ENCODE peak calls at places on chromosomes 7 and 10, in four cellular contexts. P is mesendoderm; W is CD4-positive, CD25-positive, alpha-beta regulatory T cell; J is WERI-Rb-1. E is an unnamed sample.

GRCh38 chr7:98205162-98205845 is 5.9 kb upstream of the BHLHA15 start:
- DNase-seq in P (no peak), W (no peak), J (no peak), E (no peak)

GRCh38 chr10:87541114-87541513 is 36.4 kb downstream of the MINPP1 start:
- DNase-seq in P (no peak), W (no peak), J (no peak), E (no peak)

GRCh38 chr7:157664866-157665633 is 328.2 kb downstream of the DNAJB6 start:
- DNase-seq in P (no peak), W (no peak), J (peak), E (no peak)

GRCh38 chr7:129780257-129781127 is 169.0 kb downstream of the NRF1 start:
- DNase-seq in P (peak), W (peak), J (peak), E (no peak)

GRCh38 chr10:72785422-72785818 is 93.5 kb downstream of the MCU start:
- DNase-seq in P (no peak), W (no peak), J (no peak), E (no peak)

GRCh38 chr10:93121311-93121710 is 47.6 kb downstream of the CYP26A1 start:
- DNase-seq in P (no peak), W (no peak), J (no peak), E (no peak)

GRCh38 chr10:22317121-22317370 is 858 bp downstream of the COMMD3 start:
- DNase-seq in P (no peak), W (no peak), J (no peak), E (no peak)

GRCh38 chr10:12507165-12507870 is 158.0 kb downstream of the CAMK1D start:
- DNase-seq in P (no peak), W (no peak), J (no peak), E (no peak)

GRCh38 chr10:12445701-12446334 is 96.5 kb downstream of the CAMK1D start:
- DNase-seq in P (no peak), W (no peak), J (no peak), E (no peak)

GRCh38 chr10:117137911-117138642 is at the start of gene VAX1:
- DNase-seq in P (peak), W (no peak), J (peak), E (no peak)

GRCh38 chr7:26156454-26157365 is 4.7 kb downstream of the NFE2L3 start:
- DNase-seq in P (peak), W (peak), J (no peak), E (no peak)

GRCh38 chr7:132065973-132066611 is 509.7 kb upstream of the PODXL start:
- DNase-seq in P (no peak), W (no peak), J (no peak), E (no peak)

GRCh38 chr7:99762680-99763327 is 21.2 kb downstream of the CYP3A4 start:
- DNase-seq in P (no peak), W (no peak), J (no peak), E (no peak)

GRCh38 chr10:74995806-74996205 is 115.7 kb upstream of the SAMD8 start:
- DNase-seq in P (no peak), W (no peak), J (no peak), E (no peak)

DNA sequence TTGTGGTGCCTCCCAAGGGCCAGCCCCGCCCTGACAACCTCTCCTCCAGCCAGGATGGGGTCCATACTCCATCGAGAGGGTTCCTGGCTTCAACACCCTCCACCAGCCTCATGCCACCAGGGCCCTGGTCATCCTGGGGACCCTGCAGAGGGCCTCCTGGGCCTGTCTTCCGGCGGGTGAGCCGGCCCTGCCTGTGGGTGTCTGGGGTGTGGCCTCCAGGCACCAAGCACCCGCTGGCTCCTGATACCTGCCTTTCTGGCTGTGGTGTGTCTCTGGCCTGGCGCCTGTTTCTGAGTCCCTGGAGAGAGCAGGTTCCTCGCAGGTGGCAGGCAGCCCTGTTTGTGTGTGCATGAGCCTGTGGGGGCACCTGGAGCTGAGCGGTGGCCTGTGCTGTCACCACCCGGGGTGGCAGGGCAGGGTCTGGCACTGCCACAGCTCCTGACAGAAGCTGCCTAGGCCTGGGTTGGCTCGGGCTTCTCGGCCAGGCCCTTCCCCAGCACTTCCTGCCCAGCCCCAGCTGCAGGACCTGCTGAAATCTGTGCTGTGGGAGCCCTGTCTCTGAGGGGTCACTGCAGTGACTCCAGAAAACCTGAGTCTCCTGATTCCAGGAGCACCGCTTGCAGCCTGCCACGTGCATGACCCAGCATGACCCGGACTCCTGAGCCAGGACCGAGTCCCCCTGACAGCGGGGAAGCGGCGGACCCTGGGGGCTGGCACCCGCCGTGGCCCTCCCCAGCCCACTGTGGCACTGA is 18.4 kb downstream of the ADAM8 start:
- DNase-seq in P (no peak), W (peak), J (no peak), E (no peak)
- H3K27ac ChIP-seq in P (no peak), W (peak), J (peak), E (peak)

DNA sequence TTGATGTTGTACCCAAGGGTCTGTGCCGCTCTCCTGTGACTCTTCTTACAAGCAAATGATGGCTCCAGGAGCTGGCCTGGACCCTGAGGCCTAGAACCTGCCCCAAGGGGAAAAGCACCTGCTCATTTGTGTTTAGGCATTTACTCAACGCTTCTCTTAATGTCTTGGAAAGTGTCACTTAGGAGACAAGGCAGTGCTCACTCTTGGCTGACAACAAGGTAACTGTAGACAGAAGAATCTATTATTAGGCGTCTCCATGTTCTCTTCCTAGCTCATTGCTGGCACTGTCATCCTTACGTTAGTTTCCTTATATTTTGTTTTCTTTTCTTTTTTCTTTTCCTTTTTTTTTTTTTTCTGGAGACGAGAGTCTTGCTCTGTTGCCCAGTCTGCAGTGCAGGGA is 38.1 kb upstream of the SUN1 start:
- DNase-seq in P (no peak), W (no peak), J (no peak), E (no peak)
- H3K27ac ChIP-seq in P (no peak), W (no peak), J (no peak), E (no peak)

DNA sequence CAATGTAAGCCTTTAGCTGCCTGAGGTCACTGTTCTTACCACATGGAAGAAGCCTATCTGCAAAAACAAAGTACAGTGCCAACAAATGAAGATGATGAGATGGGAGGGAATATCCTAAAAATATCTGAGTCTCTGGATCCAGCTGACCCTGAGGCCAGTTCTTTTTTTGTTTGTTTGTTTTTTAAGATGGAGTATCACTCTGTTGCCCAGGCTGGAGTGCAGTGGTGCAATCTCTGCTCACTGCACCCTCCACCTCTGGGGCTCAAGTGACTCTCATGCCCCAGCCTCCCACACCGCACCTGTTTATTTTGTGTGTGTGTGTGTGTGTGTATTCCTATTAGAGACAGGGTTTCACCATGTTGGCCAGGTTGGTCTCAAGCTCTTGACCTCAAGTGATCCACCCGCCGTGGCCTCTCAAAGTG is 44.9 kb downstream of the HYCC1 start:
- DNase-seq in P (no peak), W (no peak), J (no peak), E (no peak)
- H3K27ac ChIP-seq in P (no peak), W (no peak), J (no peak), E (no peak)

DNA sequence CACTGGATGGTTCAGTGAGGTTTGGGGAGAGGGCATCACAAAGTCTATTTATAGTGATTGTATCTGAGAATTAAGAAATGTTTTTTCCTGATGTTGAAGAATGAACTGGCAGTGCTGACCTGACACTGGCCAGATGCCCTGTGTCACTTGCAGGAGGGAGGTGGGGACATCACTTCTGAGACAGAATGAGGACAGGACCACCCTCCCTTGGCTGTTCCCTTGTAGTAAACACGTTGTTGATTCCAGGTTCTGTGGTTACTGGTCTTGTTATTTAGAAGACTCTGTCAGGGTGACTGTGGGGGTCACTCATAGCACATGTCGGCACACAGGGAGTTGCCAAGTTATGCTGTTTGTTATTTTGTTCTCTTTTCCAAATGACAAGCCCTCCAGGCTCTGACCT is 126.4 kb downstream of the ADCY1 start:
- DNase-seq in P (no peak), W (no peak), J (no peak), E (no peak)
- H3K27ac ChIP-seq in P (no peak), W (no peak), J (no peak), E (no peak)

E was measured in substantia nigra.